ENCODE peak calls at places on chromosome 14, in ten cellular contexts. G is upper lobe of left lung, O is thoracic aorta, R is small intestine, P is PC-3, I is PC-9, D is Panc1, K is A549, Z is upper lobe of right lung, B is suprapubic skin. H is an unnamed sample.

GRCh38 chr14:97120204-97121120 is 323.3 kb downstream of the VRK1 start:
- DNase-seq in G (no peak), O (no peak), R (no peak), P (peak; percentile 30), I (no peak), D (no peak), K (no peak), Z (no peak), B (no peak), H (no peak)

GRCh38 chr14:99281396-99281795 is 9.4 kb upstream of the BCL11B start:
- DNase-seq in G (no peak), O (no peak), R (no peak), P (no peak), I (no peak), D (no peak), K (no peak), Z (no peak), B (no peak), H (no peak)

GRCh38 chr14:35229495-35230089 is 62.6 kb upstream of the PSMA6 start:
- DNase-seq in G (no peak), O (no peak), R (peak; percentile 46), P (peak; percentile 61), I (no peak), D (no peak), K (peak; percentile 50), Z (no peak), B (no peak), H (no peak)

GRCh38 chr14:30034049-30034635 is 106.5 kb upstream of the PRKD1 start:
- DNase-seq in G (no peak), O (no peak), R (no peak), P (no peak), I (no peak), D (no peak), K (no peak), Z (no peak), B (no peak), H (no peak)

GRCh38 chr14:104196461-104197180 is 58.2 kb downstream of the KIF26A start:
- DNase-seq in G (peak; percentile 54), O (no peak), R (no peak), P (no peak), I (no peak), D (no peak), K (no peak), Z (no peak), B (no peak), H (no peak)

GRCh38 chr14:76446921-76447320 is 71.0 kb downstream of the ESRRB start:
- DNase-seq in G (no peak), O (no peak), R (no peak), P (no peak), I (no peak), D (no peak), K (no peak), Z (no peak), B (no peak), H (no peak)

GRCh38 chr14:52840916-52841315 is 49.5 kb upstream of the GNPNAT1 start:
- DNase-seq in G (no peak), O (no peak), R (no peak), P (peak; percentile 72), I (peak; percentile 25), D (no peak), K (peak; percentile 33), Z (no peak), B (no peak), H (no peak)

GRCh38 chr14:30330452-30330851 is 228.5 kb upstream of the G2E3 start:
- DNase-seq in G (no peak), O (no peak), R (no peak), P (peak; percentile 40), I (no peak), D (no peak), K (no peak), Z (no peak), B (no peak), H (no peak)

GRCh38 chr14:33655421-33655820 is 295.5 kb downstream of the EGLN3 start:
- DNase-seq in G (no peak), O (no peak), R (no peak), P (peak; percentile 57), I (no peak), D (no peak), K (no peak), Z (no peak), B (no peak), H (no peak)

GRCh38 chr14:24269910-24270536 is 1.4 kb downstream of the RABGGTA start:
- DNase-seq in G (peak; percentile 41), O (no peak), R (no peak), P (no peak), I (no peak), D (no peak), K (no peak), Z (no peak), B (no peak), H (no peak)

GRCh38 chr14:52272375-52272774 is 4.9 kb downstream of the PTGDR start:
- DNase-seq in G (no peak), O (no peak), R (peak; percentile 40), P (peak; percentile 80), I (no peak), D (no peak), K (peak; percentile 26), Z (no peak), B (no peak), H (no peak)

GRCh38 chr14:98163285-98163741 is 1108.7 kb downstream of the BCL11B start:
- DNase-seq in G (no peak), O (no peak), R (no peak), P (no peak), I (no peak), D (no peak), K (no peak), Z (no peak), B (no peak), H (no peak)

GRCh38 chr14:71722885-71723284 is 209.3 kb upstream of the RGS6 start:
- DNase-seq in G (no peak), O (no peak), R (peak; percentile 6), P (no peak), I (no peak), D (no peak), K (no peak), Z (no peak), B (no peak), H (no peak)

GRCh38 chr14:71918955-71919354 is 13.3 kb upstream of the RGS6 start:
- DNase-seq in G (no peak), O (no peak), R (no peak), P (no peak), I (no peak), D (no peak), K (no peak), Z (no peak), B (no peak), H (no peak)

GRCh38 chr14:71142375-71143038 is 235.2 kb downstream of the PCNX1 start:
- DNase-seq in G (no peak), O (no peak), R (peak; percentile 24), P (peak; percentile 96), I (peak; percentile 21), D (no peak), K (no peak), Z (no peak), B (peak; percentile 4), H (no peak)

GRCh38 chr14:51789631-51790030 is 70.8 kb upstream of the GNG2 start:
- DNase-seq in G (no peak), O (no peak), R (no peak), P (no peak), I (no peak), D (no peak), K (no peak), Z (no peak), B (no peak), H (no peak)

GRCh38 chr14:97584528-97584927 is 787.3 kb downstream of the VRK1 start:
- DNase-seq in G (no peak), O (no peak), R (no peak), P (no peak), I (no peak), D (no peak), K (no peak), Z (no peak), B (no peak), H (no peak)

GRCh38 chr14:31934767-31935266 is 142.3 kb upstream of the ARHGAP5 start:
- DNase-seq in G (no peak), O (no peak), R (peak; percentile 88), P (peak; percentile 61), I (no peak), D (no peak), K (peak; percentile 45), Z (no peak), B (no peak), H (peak; percentile 26)

GRCh38 chr14:34750670-34751069 is 36.3 kb upstream of the CFL2 start:
- DNase-seq in G (no peak), O (no peak), R (no peak), P (no peak), I (no peak), D (no peak), K (no peak), Z (no peak), B (no peak), H (no peak)

DNA sequence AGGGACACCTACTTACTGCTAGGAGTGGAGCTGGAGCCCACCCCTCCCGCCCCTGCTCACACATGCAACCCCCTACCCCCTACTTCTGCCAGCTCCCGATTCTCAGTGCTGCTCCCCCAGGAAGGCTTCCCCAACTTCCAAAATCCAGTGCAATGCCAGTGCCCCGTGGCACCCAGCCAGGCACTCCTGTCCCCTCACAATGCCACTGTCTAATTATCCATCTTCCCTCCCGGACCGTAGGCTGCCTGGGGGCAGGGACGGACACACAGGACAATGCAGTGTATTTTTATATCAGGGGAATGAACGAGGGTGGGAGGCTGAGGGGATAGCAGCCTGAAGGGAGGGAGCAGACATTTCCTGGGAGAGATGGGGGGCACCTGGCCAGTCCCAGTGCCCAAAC is 12.4 kb downstream of the OTUB2 start:
- DNase-seq in G (no peak), O (no peak), R (no peak), P (no peak), I (no peak), D (no peak), K (no peak), Z (peak; percentile 39), B (no peak), H (no peak)
- H3K27ac ChIP-seq in G (no peak overlapping the region), O (no peak overlapping the region), R (no peak overlapping the region), P (no peak overlapping the region), I (no peak overlapping the region), D (no peak overlapping the region), K (no peak overlapping the region), Z (no peak overlapping the region), B (no peak overlapping the region), H (no peak overlapping the region)

GRCh38 chr14:20986811-20987210 is 3.0 kb upstream of the METTL17 start:
- DNase-seq in G (no peak), O (no peak), R (peak; percentile 57), P (peak; percentile 95), I (peak; percentile 28), D (peak; percentile 33), K (peak; percentile 83), Z (no peak), B (no peak), H (no peak)
- H3K4me1 ChIP-seq in G (peaks cover 26% of the 10 kb centered on the region), O (peaks cover 49% of the 10 kb centered on the region), R (peaks cover 10% of the 10 kb centered on the region), P (peaks cover 40% of the 10 kb centered on the region), I (peaks cover 24% of the 10 kb centered on the region), D (peaks cover 10% of the 10 kb centered on the region), K (peaks cover 32% of the 10 kb centered on the region), Z (peaks cover 21% of the 10 kb centered on the region), B (peaks cover 46% of the 10 kb centered on the region), H (peaks cover 30% of the 10 kb centered on the region)

GRCh38 chr14:22821193-22822016 is 6.2 kb upstream of the SLC7A7 start:
- DNase-seq in G (no peak), O (no peak), R (peak; percentile 95), P (no peak), I (no peak), D (no peak), K (peak; percentile 55), Z (peak; percentile 63), B (no peak), H (no peak)
- H3K27ac ChIP-seq in G (peak overlapping the region; percentile 67), O (peak overlapping the region; percentile 10), R (peak overlapping the region; percentile 96), P (no peak overlapping the region), I (no peak overlapping the region), D (peak overlapping the region; percentile 48), K (peak overlapping the region; percentile 93), Z (peak overlapping the region; percentile 47), B (no peak overlapping the region), H (no peak overlapping the region)

GRCh38 chr14:77593501-77593911 is 22.9 kb downstream of the SPTLC2 start:
- DNase-seq in G (no peak), O (no peak), R (peak; percentile 52), P (peak; percentile 82), I (no peak), D (no peak), K (no peak), Z (no peak), B (no peak), H (no peak)
- H3K4me1 ChIP-seq in G (peaks cover 22% of the 10 kb centered on the region), O (no peaks in the 10 kb centered on the region), R (peaks cover 5% of the 10 kb centered on the region), P (peaks cover 31% of the 10 kb centered on the region), I (peaks cover 53% of the 10 kb centered on the region), D (no peaks in the 10 kb centered on the region), K (peaks cover 17% of the 10 kb centered on the region), Z (peaks cover 39% of the 10 kb centered on the region), B (peaks cover 23% of the 10 kb centered on the region), H (peaks cover 38% of the 10 kb centered on the region)